ENCODE peak calls at places on chromosome 19, in four cellular contexts. I is AG04450, C is GM23338, D is HFF-Myc. U is an unnamed sample.
A peak's percentile ranks its signal among the peaks of the same experiment; 100 is the strongest.

GRCh38 chr19:49861541-49862410 is 5.6 kb downstream of the PNKP start:
- DNase-seq in I (no peak), C (no peak), D (no peak), U (peak; percentile 71)

GRCh38 chr19:28632357-28633076 is 580.4 kb downstream of the UQCRFS1 start:
- DNase-seq in I (no peak), C (no peak), D (no peak), U (no peak)

GRCh38 chr19:33758541-33759013 is 38.1 kb upstream of the KCTD15 start:
- DNase-seq in I (no peak), C (no peak), D (no peak), U (no peak)

GRCh38 chr19:55471266-55471665 is 5.2 kb upstream of the ZNF628 start:
- DNase-seq in I (no peak), C (no peak), D (no peak), U (no peak)

GRCh38 chr19:18710986-18711751 is 27.7 kb downstream of the CRTC1 start:
- DNase-seq in I (peak; percentile 38), C (peak; percentile 41), D (no peak), U (peak; percentile 88)

GRCh38 chr19:18225355-18225701 is 910 bp downstream of the PDE4C start:
- DNase-seq in I (no peak), C (no peak), D (no peak), U (no peak)

GRCh38 chr19:41552558-41552957 is 23.4 kb upstream of the CEACAM21 start:
- DNase-seq in I (no peak), C (no peak), D (no peak), U (no peak)

GRCh38 chr19:14248578-14249011 is 42.6 kb upstream of the ADGRL1 start:
- DNase-seq in I (no peak), C (peak; percentile 95), D (no peak), U (peak; percentile 62)

GRCh38 chr19:41774515-41774980 is 19.2 kb downstream of the CEACAM6 start:
- DNase-seq in I (no peak), C (no peak), D (no peak), U (no peak)

GRCh38 chr19:39299404-39299803 is 3.2 kb downstream of the IFNL1 start:
- DNase-seq in I (no peak), C (no peak), D (no peak), U (no peak)

GRCh38 chr19:2145831-2146241 is 5.5 kb downstream of the AP3D1 start:
- DNase-seq in I (no peak), C (no peak), D (no peak), U (no peak)

GRCh38 chr19:53612762-53613526 is 18.9 kb upstream of the DPRX start:
- DNase-seq in I (no peak), C (peak; percentile 93), D (no peak), U (no peak)

GRCh38 chr19:56423276-56423984 is 19.3 kb downstream of the ZNF583 start:
- DNase-seq in I (no peak), C (no peak), D (no peak), U (no peak)

GRCh38 chr19:4103073-4103418 is 20.9 kb downstream of the MAP2K2 start:
- DNase-seq in I (no peak), C (no peak), D (no peak), U (no peak)

GRCh38 chr19:3687774-3688706 is 12.2 kb downstream of the PIP5K1C start:
- DNase-seq in I (no peak), C (peak; percentile 71), D (no peak), U (no peak)

GRCh38 chr19:10966809-10967208 is 6.0 kb downstream of the SMARCA4 start:
- DNase-seq in I (no peak), C (no peak), D (no peak), U (no peak)

GRCh38 chr19:38543286-38543806 is 74.4 kb downstream of the MAP4K1 start:
- DNase-seq in I (no peak), C (no peak), D (no peak), U (no peak)

GRCh38 chr19:1383014-1383310 is 745 bp upstream of the NDUFS7 start:
- DNase-seq in I (no peak), C (no peak), D (no peak), U (no peak)

GRCh38 chr19:7292950-7293794 is 1.0 kb downstream of the INSR start:
- DNase-seq in I (no peak), C (peak; percentile 39), D (no peak), U (peak; percentile 70)

GRCh38 chr19:7348587-7349230 is at the start of gene ARHGEF18:
- DNase-seq in I (no peak), C (no peak), D (no peak), U (peak; percentile 19)

GRCh38 chr19:49843265-49843664 is 7.7 kb upstream of the PTOV1 start:
- DNase-seq in I (no peak), C (no peak), D (no peak), U (no peak)

GRCh38 chr19:2089001-2089711 is 7.0 kb downstream of the MOB3A start:
- DNase-seq in I (no peak), C (no peak), D (no peak), U (peak; percentile 20)

GRCh38 chr19:33442706-33443105 is 69.2 kb downstream of the CEBPG start:
- DNase-seq in I (no peak), C (no peak), D (no peak), U (no peak)

GRCh38 chr19:13843104-13843921 is 33.6 kb upstream of the NANOS3 start:
- DNase-seq in I (no peak), C (peak; percentile 76), D (no peak), U (peak; percentile 74)

GRCh38 chr19:18253716-18254115 is 20.5 kb downstream of the IQCN start:
- DNase-seq in I (no peak), C (no peak), D (no peak), U (no peak)

GRCh38 chr19:22623841-22624221 is 10.3 kb upstream of the ZNF492 start:
- DNase-seq in I (no peak), C (no peak), D (no peak), U (no peak)

GRCh38 chr19:22622020-22622419 is 12.1 kb upstream of the ZNF492 start:
- DNase-seq in I (no peak), C (no peak), D (no peak), U (no peak)

GRCh38 chr19:22620912-22621311 is 13.2 kb upstream of the ZNF492 start:
- DNase-seq in I (no peak), C (no peak), D (no peak), U (no peak)

GRCh38 chr19:22625266-22626035 is 8.7 kb upstream of the ZNF492 start:
- DNase-seq in I (no peak), C (no peak), D (no peak), U (no peak)

DNA sequence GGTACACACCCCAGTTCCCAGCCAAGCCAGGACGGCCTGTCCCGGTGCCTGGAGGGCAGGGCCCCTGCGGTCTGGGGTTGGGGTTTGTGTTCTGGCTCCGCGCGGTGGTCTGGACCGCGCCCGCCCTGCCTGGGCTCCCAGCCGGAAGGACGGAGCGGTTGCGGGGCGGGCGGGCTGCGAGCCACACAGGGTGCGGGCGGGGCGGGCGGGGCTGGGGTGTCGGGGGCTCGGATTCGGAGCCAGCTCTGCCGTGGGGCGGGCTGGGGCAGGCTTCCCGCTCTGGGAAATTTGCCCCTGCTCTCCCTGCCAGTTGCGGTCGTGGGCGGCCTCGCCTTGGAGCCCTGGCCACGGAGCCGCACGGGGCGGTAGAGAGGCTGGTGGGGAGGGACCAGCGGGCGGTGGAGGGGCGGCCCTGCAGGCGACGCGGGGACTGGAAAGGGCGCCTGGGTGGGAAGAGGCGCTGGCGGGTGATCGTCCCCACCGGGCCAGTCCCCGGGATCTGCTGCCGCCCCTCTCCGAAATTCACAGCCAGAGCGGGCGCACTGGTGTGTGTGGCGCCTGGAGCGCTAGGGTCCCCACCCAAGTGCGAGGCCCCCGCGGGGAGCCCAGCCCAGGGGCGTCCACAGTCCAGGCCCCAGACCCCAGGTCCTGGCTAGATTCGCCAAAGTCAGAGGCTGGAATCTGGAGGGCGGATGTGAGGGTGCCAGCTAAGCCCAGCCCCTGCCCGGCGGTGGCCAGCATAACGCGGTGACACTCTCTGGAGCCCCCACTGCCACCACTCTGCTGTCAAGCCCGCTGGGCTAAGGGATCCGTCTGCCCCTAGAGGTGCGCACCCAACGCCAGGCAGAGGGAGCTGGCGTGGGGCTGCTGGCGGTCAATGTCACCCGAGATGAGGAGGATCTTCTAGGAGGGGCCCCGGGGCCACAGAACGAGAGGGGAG is 11.0 kb upstream of the ZNF492 start:
- DNase-seq in I (no peak), C (no peak), D (no peak), U (peak; percentile 80)
- H3K4me3 ChIP-seq in I (no peak overlapping the region), C (no peak overlapping the region), D (no peak overlapping the region), U (peak overlapping the region; percentile 15)

DNA sequence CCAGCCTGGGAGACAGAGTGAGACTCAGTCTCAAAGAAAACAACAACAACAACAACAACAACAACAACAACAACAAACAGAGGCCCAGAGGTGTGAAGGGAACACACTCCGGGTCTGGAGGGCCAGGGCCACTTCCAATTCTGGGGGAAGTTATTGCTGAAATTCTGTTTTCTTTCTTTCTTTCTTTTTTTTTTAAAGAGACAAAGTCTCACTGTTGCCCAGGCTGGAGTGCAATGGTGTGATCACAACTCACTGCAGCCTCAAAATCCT is 3.5 kb upstream of the CAPS start:
- DNase-seq in I (no peak), C (no peak), D (no peak), U (no peak)
- TF ChIP-seq CTCF in I (no peak), C (no peak), D (no peak), U (no peak)

GRCh38 chr19:43754312-43754561 is 525 bp downstream of the SMG9 start:
- DNase-seq in I (no peak), C (no peak), D (no peak), U (no peak)

GRCh38 chr19:43754562-43755255 is at the start of gene SMG9:
- DNase-seq in I (peak; percentile 94), C (peak; percentile 97), D (peak; percentile 83), U (peak; percentile 98)

GRCh38 chr19:43749898-43750297 is 4.9 kb downstream of the SMG9 start:
- DNase-seq in I (no peak), C (no peak), D (no peak), U (no peak)

GRCh38 chr19:43751466-43752220 is 3.1 kb downstream of the SMG9 start:
- DNase-seq in I (no peak), C (no peak), D (no peak), U (no peak)

DNA sequence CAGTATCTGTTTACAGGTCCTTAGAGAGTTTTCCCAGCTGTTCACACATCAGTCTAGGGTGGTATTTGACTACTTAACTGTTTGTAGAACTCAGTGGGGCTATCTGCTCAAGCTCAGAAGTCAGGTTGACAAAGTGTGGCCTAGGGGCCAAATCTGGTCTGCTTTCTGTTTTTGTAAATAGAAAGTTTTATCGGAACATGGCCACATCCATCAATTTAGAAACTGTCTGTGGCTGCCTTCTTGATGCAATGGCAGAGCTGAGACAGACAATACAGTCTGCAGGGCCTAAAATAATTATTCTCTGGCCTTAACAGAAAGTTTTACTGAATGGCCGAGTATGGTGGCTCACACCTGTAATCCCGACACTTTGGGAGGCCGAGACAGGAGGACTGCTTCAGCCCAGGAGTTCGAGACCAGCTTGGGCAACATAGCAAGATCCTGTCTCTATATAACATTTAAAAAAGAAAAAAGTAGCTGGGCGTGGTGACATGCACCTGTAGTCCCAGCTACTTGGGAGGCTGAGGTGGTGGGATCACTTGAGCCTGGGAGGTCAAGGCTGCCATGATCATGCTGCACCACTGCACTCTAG is 2.4 kb downstream of the SMG9 start:
- DNase-seq in I (no peak), C (no peak), D (no peak), U (no peak)
- H3K4me3 ChIP-seq in I (no peak overlapping the region), C (no peak overlapping the region), D (peak overlapping the region; percentile 83), U (no peak overlapping the region)

DNA sequence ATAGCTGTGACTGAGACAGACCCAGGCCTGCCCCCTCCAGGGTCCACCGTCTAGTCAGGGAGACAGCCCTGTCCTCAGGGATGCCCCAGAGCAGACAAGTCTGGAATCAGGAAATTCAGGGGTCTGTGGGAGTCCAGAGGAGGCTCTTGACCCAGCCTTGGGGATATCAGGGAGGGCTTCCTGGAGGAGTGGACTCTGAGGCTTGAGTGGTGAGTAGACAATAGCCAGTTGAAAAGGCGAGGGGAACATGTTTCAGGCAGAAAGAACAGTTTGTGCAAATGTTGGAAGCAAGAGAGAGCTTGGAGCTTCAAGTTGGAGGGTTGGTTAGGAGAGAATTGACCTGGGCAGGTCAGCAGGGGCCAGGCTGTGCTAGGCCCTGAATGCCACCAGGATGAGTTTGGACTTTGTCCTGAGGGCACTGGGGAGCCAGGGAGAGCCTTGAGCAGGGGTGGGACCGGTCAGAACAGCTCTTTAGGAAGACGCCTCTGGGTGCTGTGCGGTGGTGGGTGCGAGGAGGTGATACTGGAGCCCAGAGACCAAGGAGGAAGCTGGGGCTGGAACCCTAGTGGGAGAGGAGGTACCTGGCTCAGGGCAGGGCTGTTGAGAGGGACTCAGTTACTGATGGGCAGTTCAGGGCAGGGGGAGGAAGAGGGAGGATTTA is 2.7 kb downstream of the CCDC9 start:
- DNase-seq in I (no peak), C (no peak), D (no peak), U (no peak)
- TF ChIP-seq CTCF in I (no peak), C (no peak), D (no peak), U (no peak)

U was measured in ovary.